ENCODE peak calls at places on chromosomes 7 and 10, in six cellular contexts. L is RCC 7860; J is B cell; O is CD4-positive, CD25-positive, alpha-beta regulatory T cell; P is NCI-H1105; Z is GM03348. V is an unnamed sample.

GRCh38 chr10:102394801-102395676 is 466 bp upstream of the NFKB2 start:
- DNase-seq in O (peak), L (peak), J (peak), P (peak), Z (peak), V (peak)

GRCh38 chr10:10891437-10891836 is 126.2 kb upstream of the CELF2 start:
- DNase-seq in O (no peak), Z (peak), J (no peak), L (no peak), P (no peak), V (no peak)

GRCh38 chr10:79052311-79053080 is 16.3 kb upstream of the ZMIZ1 start:
- DNase-seq in L (no peak), J (no peak), Z (no peak), O (no peak), P (peak), V (no peak)

GRCh38 chr10:76869931-76870330 is 767.7 kb downstream of the KCNMA1 start:
- DNase-seq in L (no peak), J (no peak), O (no peak), Z (peak), P (no peak), V (no peak)

GRCh38 chr10:21740989-21741388 is 207.0 kb downstream of the MLLT10 start:
- DNase-seq in L (no peak), J (no peak), Z (no peak), P (no peak), O (peak), V (no peak)

GRCh38 chr10:70174058-70174741 is 3.9 kb upstream of the SAR1A start:
- DNase-seq in L (no peak), O (peak), P (no peak), Z (no peak), J (peak), V (no peak)

GRCh38 chr7:75739796-75740672 is 1.3 kb upstream of the HIP1 start:
- DNase-seq in Z (no peak), J (no peak), O (peak), P (no peak), L (no peak), V (no peak)

GRCh38 chr7:110856704-110857103 is 234.2 kb upstream of the LRRN3 start:
- DNase-seq in L (no peak), O (no peak), J (no peak), P (no peak), Z (no peak), V (no peak)

GRCh38 chr10:68561804-68562649 is 1.9 kb downstream of the TET1 start:
- DNase-seq in O (no peak), Z (peak), P (no peak), L (no peak), J (peak), V (peak)